ENCODE peak calls at places on chromosome 19, in six cellular contexts. H, U, C, J, D and X are unnamed samples.

GRCh38 chr19:47203254-47203653 is 27.7 kb downstream of the BBC3 start:
- DNase-seq in D (no peak), H (no peak), J (no peak), C (no peak), U (no peak), X (no peak)

GRCh38 chr19:18467978-18468377 is 30.0 kb upstream of the ISYNA1 start:
- DNase-seq in H (no peak), D (no peak), J (no peak), U (no peak), C (no peak), X (no peak)

GRCh38 chr19:47247308-47247990 is 8.9 kb upstream of the CCDC9 start:
- DNase-seq in H (peak), C (peak), U (peak), D (peak), J (peak), X (peak)

GRCh38 chr19:49677901-49678674 is 1.0 kb downstream of the PRMT1 start:
- DNase-seq in J (peak), D (peak), C (peak), H (peak), U (peak), X (peak)

GRCh38 chr19:661427-662196 is 1.4 kb downstream of the RNF126 start:
- DNase-seq in D (no peak), H (no peak), U (peak), C (peak), J (peak), X (no peak)

GRCh38 chr19:17054746-17055145 is 20.5 kb downstream of the HAUS8 start:
- DNase-seq in C (no peak), U (no peak), H (no peak), J (no peak), D (no peak), X (no peak)

GRCh38 chr19:2119916-2120785 is 23.4 kb downstream of the IZUMO4 start:
- DNase-seq in J (no peak), D (no peak), U (no peak), C (no peak), H (no peak), X (no peak)

GRCh38 chr19:4636151-4636717 is 3.1 kb upstream of the TNFAIP8L1 start:
- DNase-seq in H (peak), J (peak), D (no peak), C (peak), U (peak), X (no peak)

GRCh38 chr19:369876-370275 is 25.3 kb upstream of the MIER2 start:
- DNase-seq in J (no peak), D (no peak), C (no peak), U (no peak), H (no peak), X (no peak)

GRCh38 chr19:12656899-12657571 is 9.5 kb downstream of the MAN2B1 start:
- DNase-seq in D (no peak), H (no peak), J (no peak), U (no peak), C (no peak), X (no peak)

GRCh38 chr19:45972081-45972943 is 1.4 kb downstream of the NOVA2 start:
- DNase-seq in C (no peak), H (no peak), D (no peak), U (no peak), J (no peak), X (no peak)

GRCh38 chr19:11067356-11068113 is 21.7 kb upstream of the LDLR start:
- DNase-seq in J (no peak), D (no peak), U (no peak), C (no peak), H (no peak), X (peak)

GRCh38 chr19:10643166-10643967 is 10.8 kb upstream of the ILF3 start:
- DNase-seq in C (no peak), D (no peak), H (no peak), J (no peak), U (no peak), X (no peak)

GRCh38 chr19:35513975-35514809 is 743 bp upstream of the DMKN start:
- DNase-seq in H (no peak), J (peak), U (no peak), D (no peak), C (peak), X (peak)

GRCh38 chr19:14459703-14460102 is 15.5 kb downstream of the PTGER1 start:
- DNase-seq in U (no peak), J (no peak), H (no peak), C (no peak), D (no peak), X (no peak)

DNA sequence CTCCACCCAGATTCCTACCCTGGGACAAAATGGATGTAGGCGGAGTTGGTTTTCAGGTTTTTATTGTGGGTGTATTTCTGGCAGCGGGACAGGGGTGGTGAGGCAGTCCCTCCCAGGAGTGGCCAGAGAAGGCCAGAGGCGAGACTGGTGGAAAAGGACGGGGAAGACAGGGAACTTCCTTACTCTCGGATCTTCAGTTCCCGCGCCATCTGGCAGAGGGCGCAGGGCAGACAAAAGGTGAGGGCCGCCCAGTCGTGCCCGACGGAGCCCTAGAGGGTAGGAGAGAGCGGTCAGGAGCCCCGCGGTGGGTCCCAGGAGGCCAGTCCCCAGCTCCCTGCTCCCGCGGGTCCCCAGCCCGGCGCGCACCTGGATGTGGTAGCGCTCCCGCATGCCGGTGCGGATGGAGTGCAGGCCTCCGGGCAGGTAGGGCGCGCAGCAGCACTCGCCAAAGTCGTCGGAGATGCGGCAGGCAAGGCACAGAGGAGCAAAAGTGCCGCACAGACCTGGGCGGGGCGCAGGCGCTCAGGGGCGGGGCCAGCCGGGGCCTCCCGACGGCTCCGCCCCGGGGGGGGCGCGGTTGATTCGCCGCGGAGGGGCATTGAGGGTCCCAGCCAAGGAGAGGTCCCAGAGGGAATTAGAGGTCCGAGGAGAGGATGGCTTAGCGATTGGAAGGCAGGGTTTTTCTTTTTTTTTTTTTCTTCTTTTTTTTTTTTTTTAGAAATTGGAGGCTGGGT is 3.0 kb downstream of the CNFN start:
- DNase-seq in U (peak), J (peak), D (no peak), H (peak), C (peak), X (peak)
- TF ChIP-seq CTCF in U (peak), J (peak), D (peak), H (peak), C (peak), X (peak)

DNA sequence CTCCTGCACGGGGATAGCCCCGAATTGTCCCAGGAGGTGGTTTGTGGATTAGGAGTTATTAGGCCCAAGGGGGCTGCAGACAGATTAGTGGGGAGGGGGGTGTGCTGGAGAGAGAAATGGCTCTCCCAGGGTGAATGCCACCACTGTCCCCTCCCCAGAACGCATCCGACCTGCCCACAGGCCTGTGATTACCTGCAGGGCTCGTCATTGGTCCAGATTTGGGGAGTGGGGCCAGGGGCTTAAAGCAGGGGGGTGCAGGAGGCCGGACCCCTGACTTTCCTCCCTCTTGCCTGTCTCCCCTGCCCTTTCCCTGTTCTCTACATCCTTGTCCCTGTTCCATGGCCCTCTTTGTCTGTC is 1.2 kb downstream of the NRTN start:
- DNase-seq in C (no peak), H (no peak), D (no peak), J (no peak), U (no peak), X (no peak)
- TF ChIP-seq CTCF in C (no peak), H (no peak), D (no peak), J (no peak), U (no peak), X (no peak)

GRCh38 chr19:7371001-7371400 is 22.3 kb downstream of the ARHGEF18 start:
- DNase-seq in C (no peak), D (no peak), U (no peak), J (no peak), H (no peak), X (no peak)

GRCh38 chr19:7363225-7363624 is 14.5 kb downstream of the ARHGEF18 start:
- DNase-seq in D (no peak), J (no peak), U (no peak), H (no peak), C (no peak), X (no peak)

GRCh38 chr19:7368456-7368855 is 19.7 kb downstream of the ARHGEF18 start:
- DNase-seq in J (no peak), U (no peak), C (no peak), D (no peak), H (no peak), X (no peak)

GRCh38 chr19:7370546-7370945 is 21.8 kb downstream of the ARHGEF18 start:
- DNase-seq in J (no peak), D (no peak), H (no peak), U (no peak), C (no peak), X (no peak)

GRCh38 chr19:7366701-7367420 is 18.1 kb downstream of the ARHGEF18 start:
- DNase-seq in J (peak), D (no peak), C (no peak), U (peak), H (no peak), X (peak)
- TF ChIP-seq CTCF in J (peak), D (no peak), C (peak), U (peak), H (peak), X (peak)

GRCh38 chr19:32816555-32817099 is 52.9 kb downstream of the SLC7A9 start:
- DNase-seq in D (no peak), H (no peak), J (no peak), C (no peak), U (no peak), X (no peak)

GRCh38 chr19:32812571-32812970 is 57.0 kb downstream of the SLC7A9 start:
- DNase-seq in U (no peak), D (no peak), C (no peak), H (no peak), J (no peak), X (no peak)

GRCh38 chr19:32812036-32812435 is 57.5 kb downstream of the SLC7A9 start:
- DNase-seq in H (no peak), D (no peak), J (no peak), U (no peak), C (no peak), X (no peak)

GRCh38 chr19:32814046-32814445 is 55.5 kb downstream of the SLC7A9 start:
- DNase-seq in D (no peak), H (no peak), C (no peak), J (no peak), U (no peak), X (no peak)

DNA sequence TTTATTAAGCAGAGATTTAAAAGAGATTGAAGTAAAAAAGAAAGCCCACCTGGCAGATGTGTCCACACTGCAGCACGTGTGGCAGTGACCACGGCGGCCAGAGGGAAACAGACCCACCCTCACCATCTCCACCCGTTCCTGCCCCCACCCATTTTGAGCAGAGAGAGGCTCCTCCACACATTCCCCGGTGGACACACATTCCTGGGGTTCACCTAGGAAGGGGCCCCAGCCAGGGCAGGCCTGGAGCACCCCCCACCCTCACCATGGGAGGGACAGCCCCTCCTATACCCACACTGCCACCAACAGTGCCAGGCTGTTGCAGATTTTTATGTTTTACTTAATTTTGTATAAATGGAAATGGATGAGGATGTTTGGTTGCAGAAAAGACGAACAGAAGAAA is 54.9 kb downstream of the SLC7A9 start:
- DNase-seq in H (no peak), D (no peak), U (no peak), C (no peak), J (no peak), X (no peak)
- TF ChIP-seq CTCF in H (no peak), D (no peak), U (no peak), C (no peak), J (no peak), X (no peak)